ENCODE peak calls at places on chromosomes 11 and 22, in five cellular contexts. One of them, this sample, is unnamed.

GRCh38 chr11:82864268-82864667 is 36.0 kb downstream of the PRCP start:
- DNase-seq in right lobe of liver: peak; percentile 44
- DNase-seq in tibial artery: peak; percentile 81
- DNase-seq in heart right ventricle: peak; percentile 28
- DNase-seq in tibial nerve: peak; percentile 69
- DNase-seq in this sample: no peak

GRCh38 chr11:60917267-60917666 is 3.3 kb downstream of the TMEM109 start:
- DNase-seq in right lobe of liver: no peak
- DNase-seq in tibial artery: no peak
- DNase-seq in heart right ventricle: no peak
- DNase-seq in tibial nerve: no peak
- DNase-seq in this sample: no peak

GRCh38 chr11:71420455-71421241 is 27.5 kb downstream of the DHCR7 start:
- DNase-seq in right lobe of liver: no peak
- DNase-seq in tibial artery: no peak
- DNase-seq in heart right ventricle: no peak
- DNase-seq in tibial nerve: no peak
- DNase-seq in this sample: peak; percentile 41

GRCh38 chr22:22201185-22201924 is 43.2 kb upstream of the VPREB1 start:
- DNase-seq in right lobe of liver: no peak
- DNase-seq in tibial artery: no peak
- DNase-seq in heart right ventricle: peak; percentile 50
- DNase-seq in tibial nerve: no peak
- DNase-seq in this sample: no peak

GRCh38 chr11:85171648-85172257 is 455.4 kb downstream of the DLG2 start:
- DNase-seq in right lobe of liver: no peak
- DNase-seq in tibial artery: no peak
- DNase-seq in heart right ventricle: no peak
- DNase-seq in tibial nerve: no peak
- DNase-seq in this sample: no peak

GRCh38 chr22:33210129-33210784 is 152.1 kb upstream of the SYN3 start:
- DNase-seq in right lobe of liver: peak; percentile 18
- DNase-seq in tibial artery: no peak
- DNase-seq in heart right ventricle: no peak
- DNase-seq in tibial nerve: no peak
- DNase-seq in this sample: peak; percentile 22

GRCh38 chr22:39253427-39254070 is 8.8 kb upstream of the PDGFB start:
- DNase-seq in right lobe of liver: peak; percentile 60
- DNase-seq in tibial artery: peak; percentile 58
- DNase-seq in heart right ventricle: peak; percentile 71
- DNase-seq in tibial nerve: peak; percentile 45
- DNase-seq in this sample: no peak

GRCh38 chr11:17145972-17146371 is 61.8 kb downstream of the PIK3C2A start:
- DNase-seq in right lobe of liver: no peak
- DNase-seq in tibial artery: no peak
- DNase-seq in heart right ventricle: no peak
- DNase-seq in tibial nerve: no peak
- DNase-seq in this sample: no peak

GRCh38 chr11:126072141-126072741 is 9.6 kb upstream of the CDON start:
- DNase-seq in right lobe of liver: no peak
- DNase-seq in tibial artery: no peak
- DNase-seq in heart right ventricle: no peak
- DNase-seq in tibial nerve: no peak
- DNase-seq in this sample: no peak

GRCh38 chr22:41352058-41352457 is 29.7 kb upstream of the TEF start:
- DNase-seq in right lobe of liver: no peak
- DNase-seq in tibial artery: no peak
- DNase-seq in heart right ventricle: no peak
- DNase-seq in tibial nerve: no peak
- DNase-seq in this sample: no peak

GRCh38 chr11:70528794-70529580 is 130.7 kb downstream of the CTTN start:
- DNase-seq in right lobe of liver: peak; percentile 4
- DNase-seq in tibial artery: no peak
- DNase-seq in heart right ventricle: no peak
- DNase-seq in tibial nerve: no peak
- DNase-seq in this sample: no peak

GRCh38 chr11:29271616-29272015 is 745.2 kb downstream of the KCNA4 start:
- DNase-seq in right lobe of liver: no peak
- DNase-seq in tibial artery: no peak
- DNase-seq in heart right ventricle: no peak
- DNase-seq in tibial nerve: no peak
- DNase-seq in this sample: no peak

GRCh38 chr11:57324154-57324885 is 432 bp downstream of the TNKS1BP1 start:
- DNase-seq in right lobe of liver: peak; percentile 56
- DNase-seq in tibial artery: no peak
- DNase-seq in heart right ventricle: peak; percentile 54
- DNase-seq in tibial nerve: no peak
- DNase-seq in this sample: peak; percentile 49

GRCh38 chr11:72238040-72238450 is 5.9 kb downstream of the PHOX2A start:
- DNase-seq in right lobe of liver: no peak
- DNase-seq in tibial artery: no peak
- DNase-seq in heart right ventricle: no peak
- DNase-seq in tibial nerve: no peak
- DNase-seq in this sample: no peak

GRCh38 chr11:57762235-57762866 is 749 bp downstream of the CTNND1 start:
- DNase-seq in right lobe of liver: no peak
- DNase-seq in tibial artery: no peak
- DNase-seq in heart right ventricle: no peak
- DNase-seq in tibial nerve: no peak
- DNase-seq in this sample: no peak

GRCh38 chr11:59802639-59803176 is 7.9 kb downstream of the MRPL16 start:
- DNase-seq in right lobe of liver: no peak
- DNase-seq in tibial artery: no peak
- DNase-seq in heart right ventricle: no peak
- DNase-seq in tibial nerve: peak; percentile 79
- DNase-seq in this sample: no peak

GRCh38 chr11:69870772-69871171 is 51.6 kb upstream of the FGF3 start:
- DNase-seq in right lobe of liver: no peak
- DNase-seq in tibial artery: no peak
- DNase-seq in heart right ventricle: no peak
- DNase-seq in tibial nerve: no peak
- DNase-seq in this sample: no peak

GRCh38 chr22:17272511-17272991 is 53.3 kb upstream of the ADA2 start:
- DNase-seq in right lobe of liver: no peak
- DNase-seq in tibial artery: no peak
- DNase-seq in heart right ventricle: no peak
- DNase-seq in tibial nerve: no peak
- DNase-seq in this sample: no peak

GRCh38 chr11:134425816-134426536 is 13.9 kb upstream of the B3GAT1 start:
- DNase-seq in right lobe of liver: no peak
- DNase-seq in tibial artery: no peak
- DNase-seq in heart right ventricle: no peak
- DNase-seq in tibial nerve: no peak
- DNase-seq in this sample: no peak

GRCh38 chr11:91860661-91861060 is 364.0 kb upstream of the FAT3 start:
- DNase-seq in right lobe of liver: no peak
- DNase-seq in tibial artery: no peak
- DNase-seq in heart right ventricle: no peak
- DNase-seq in tibial nerve: no peak
- DNase-seq in this sample: no peak

GRCh38 chr22:50041361-50042065 is 16.6 kb downstream of the TTLL8 start:
- DNase-seq in right lobe of liver: no peak
- DNase-seq in tibial artery: no peak
- DNase-seq in heart right ventricle: no peak
- DNase-seq in tibial nerve: no peak
- DNase-seq in this sample: no peak

GRCh38 chr11:109680127-109680526 is 258.1 kb downstream of the C11orf87 start:
- DNase-seq in right lobe of liver: no peak
- DNase-seq in tibial artery: no peak
- DNase-seq in heart right ventricle: no peak
- DNase-seq in tibial nerve: no peak
- DNase-seq in this sample: no peak

GRCh38 chr22:30373331-30374325 is 13.6 kb downstream of the RNF215 start:
- DNase-seq in right lobe of liver: no peak
- DNase-seq in tibial artery: no peak
- DNase-seq in heart right ventricle: no peak
- DNase-seq in tibial nerve: no peak
- DNase-seq in this sample: no peak

GRCh38 chr11:27174026-27174425 is 133.4 kb downstream of the BBOX1 start:
- DNase-seq in right lobe of liver: no peak
- DNase-seq in tibial artery: no peak
- DNase-seq in heart right ventricle: no peak
- DNase-seq in tibial nerve: no peak
- DNase-seq in this sample: no peak

GRCh38 chr11:86346513-86346912 is 28.2 kb upstream of the CCDC81 start:
- DNase-seq in right lobe of liver: no peak
- DNase-seq in tibial artery: no peak
- DNase-seq in heart right ventricle: no peak
- DNase-seq in tibial nerve: no peak
- DNase-seq in this sample: no peak

GRCh38 chr11:76654310-76654851 is 16.2 kb downstream of the LRRC32 start:
- DNase-seq in right lobe of liver: no peak
- DNase-seq in tibial artery: peak; percentile 81
- DNase-seq in heart right ventricle: peak; percentile 58
- DNase-seq in tibial nerve: peak; percentile 38
- DNase-seq in this sample: no peak

GRCh38 chr11:65501005-65501529 is 2.2 kb downstream of the MALAT1 start:
- DNase-seq in right lobe of liver: no peak
- DNase-seq in tibial artery: no peak
- DNase-seq in heart right ventricle: no peak
- DNase-seq in tibial nerve: no peak
- DNase-seq in this sample: no peak

GRCh38 chr11:100675115-100675650 is 11.9 kb upstream of the ARHGAP42 start:
- DNase-seq in right lobe of liver: no peak
- DNase-seq in tibial artery: no peak
- DNase-seq in heart right ventricle: no peak
- DNase-seq in tibial nerve: no peak
- DNase-seq in this sample: no peak

GRCh38 chr11:19774329-19774728 is 61.7 kb downstream of the NAV2 start:
- DNase-seq in right lobe of liver: no peak
- DNase-seq in tibial artery: no peak
- DNase-seq in heart right ventricle: no peak
- DNase-seq in tibial nerve: no peak
- DNase-seq in this sample: no peak

GRCh38 chr11:13135385-13136271 is 126.5 kb downstream of the RASSF10 start:
- DNase-seq in right lobe of liver: no peak
- DNase-seq in tibial artery: no peak
- DNase-seq in heart right ventricle: no peak
- DNase-seq in tibial nerve: no peak
- DNase-seq in this sample: no peak

GRCh38 chr11:121105063-121105480 is 4.0 kb downstream of the TECTA start:
- DNase-seq in right lobe of liver: no peak
- DNase-seq in tibial artery: peak; percentile 59
- DNase-seq in heart right ventricle: peak; percentile 31
- DNase-seq in tibial nerve: peak; percentile 59
- DNase-seq in this sample: no peak

GRCh38 chr22:25364736-25365241 is 145.3 kb downstream of the CRYBB2 start:
- DNase-seq in right lobe of liver: peak; percentile 26
- DNase-seq in tibial artery: peak; percentile 18
- DNase-seq in heart right ventricle: no peak
- DNase-seq in tibial nerve: no peak
- DNase-seq in this sample: no peak

DNA sequence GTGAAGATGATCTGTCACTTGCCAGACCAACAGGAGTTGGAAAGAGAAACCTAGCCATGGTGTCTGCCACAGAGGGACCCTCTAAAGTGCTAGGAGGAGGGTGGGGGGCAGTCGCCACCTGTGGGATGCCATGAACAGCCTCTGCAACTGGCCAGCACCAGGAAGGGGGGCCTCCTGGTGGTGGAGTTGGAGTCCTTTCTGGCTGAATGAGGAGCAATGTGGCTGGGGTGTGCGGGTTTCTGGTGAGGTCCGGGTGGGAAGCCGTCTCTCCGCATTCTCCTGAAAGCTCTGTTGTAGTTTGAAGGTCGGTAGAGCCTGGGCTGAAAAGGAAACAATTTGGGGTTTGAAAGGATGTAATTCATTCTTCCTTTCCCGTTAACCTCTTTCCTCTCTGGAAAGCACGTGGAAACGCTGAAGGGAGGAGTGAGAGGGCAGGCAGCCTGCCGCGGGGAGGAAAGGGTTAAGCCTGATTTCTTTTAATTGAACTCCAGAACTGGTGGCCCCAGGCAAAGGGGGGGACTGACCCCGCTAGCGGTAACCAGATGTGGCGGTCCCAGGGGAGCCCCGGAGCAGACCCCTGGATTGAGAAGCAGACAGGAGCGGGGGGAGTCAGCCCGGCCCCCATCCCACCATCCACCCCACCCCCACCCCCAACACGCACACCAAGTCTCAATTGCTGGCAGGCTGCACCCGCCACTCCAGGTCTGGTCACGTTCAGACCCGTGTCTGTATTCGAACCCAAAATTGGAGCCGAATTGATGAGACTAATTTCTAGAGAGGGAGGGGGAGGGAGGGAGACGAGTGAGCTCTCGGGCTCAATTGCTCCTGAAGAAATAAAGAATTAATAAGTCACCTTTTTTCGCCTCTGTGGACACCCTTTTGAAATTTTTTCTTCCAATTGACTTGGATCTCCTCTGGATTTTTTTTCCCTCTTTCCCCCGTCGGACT is 1.8 kb upstream of the FLI1 start:
- DNase-seq in right lobe of liver: no peak
- DNase-seq in tibial artery: no peak
- DNase-seq in heart right ventricle: peak; percentile 17
- DNase-seq in tibial nerve: no peak
- DNase-seq in this sample: no peak
- TF ChIP-seq CTCF in right lobe of liver: no peak
- TF ChIP-seq CTCF in tibial artery: no peak
- TF ChIP-seq CTCF in heart right ventricle: no peak
- TF ChIP-seq CTCF in tibial nerve: no peak
- TF ChIP-seq CTCF in this sample: no peak

GRCh38 chr22:35842519-35842913 is 124.8 kb downstream of the APOL5 start:
- DNase-seq in right lobe of liver: no peak
- DNase-seq in tibial artery: no peak
- DNase-seq in heart right ventricle: no peak
- DNase-seq in tibial nerve: no peak
- DNase-seq in this sample: no peak

GRCh38 chr22:35841907-35842518 is 124.3 kb downstream of the APOL5 start:
- DNase-seq in right lobe of liver: no peak
- DNase-seq in tibial artery: no peak
- DNase-seq in heart right ventricle: no peak
- DNase-seq in tibial nerve: no peak
- DNase-seq in this sample: no peak

GRCh38 chr22:35844886-35845285 is 127.2 kb downstream of the APOL5 start:
- DNase-seq in right lobe of liver: no peak
- DNase-seq in tibial artery: no peak
- DNase-seq in heart right ventricle: no peak
- DNase-seq in tibial nerve: no peak
- DNase-seq in this sample: no peak

GRCh38 chr22:35839811-35840739 is 122.4 kb downstream of the APOL5 start:
- DNase-seq in right lobe of liver: peak; percentile 42
- DNase-seq in tibial artery: peak; percentile 83
- DNase-seq in heart right ventricle: peak; percentile 79
- DNase-seq in tibial nerve: peak; percentile 64
- DNase-seq in this sample: no peak

GRCh38 chr22:35842954-35843353 is 125.3 kb downstream of the APOL5 start:
- DNase-seq in right lobe of liver: peak; percentile 40
- DNase-seq in tibial artery: no peak
- DNase-seq in heart right ventricle: no peak
- DNase-seq in tibial nerve: no peak
- DNase-seq in this sample: no peak
- TF ChIP-seq CTCF in right lobe of liver: peak; percentile 70
- TF ChIP-seq CTCF in tibial artery: peak; percentile 42
- TF ChIP-seq CTCF in heart right ventricle: peak; percentile 40
- TF ChIP-seq CTCF in tibial nerve: no peak
- TF ChIP-seq CTCF in this sample: peak; percentile 31

GRCh38 chr22:29060251-29060650 is 1.4 kb downstream of the C22orf31 start:
- DNase-seq in right lobe of liver: no peak
- DNase-seq in tibial artery: no peak
- DNase-seq in heart right ventricle: no peak
- DNase-seq in tibial nerve: no peak
- DNase-seq in this sample: no peak
- TF ChIP-seq CTCF in right lobe of liver: no peak
- TF ChIP-seq CTCF in tibial artery: no peak
- TF ChIP-seq CTCF in heart right ventricle: no peak
- TF ChIP-seq CTCF in tibial nerve: no peak
- TF ChIP-seq CTCF in this sample: no peak

GRCh38 chr11:78798567-78799170 is 224.0 kb upstream of the NARS2 start:
- DNase-seq in right lobe of liver: peak; percentile 71
- DNase-seq in tibial artery: peak; percentile 75
- DNase-seq in heart right ventricle: peak; percentile 75
- DNase-seq in tibial nerve: peak; percentile 66
- DNase-seq in this sample: peak; percentile 27
- TF ChIP-seq CTCF in right lobe of liver: peak; percentile 70
- TF ChIP-seq CTCF in tibial artery: peak; percentile 62
- TF ChIP-seq CTCF in heart right ventricle: peak; percentile 87
- TF ChIP-seq CTCF in tibial nerve: peak; percentile 73
- TF ChIP-seq CTCF in this sample: peak; percentile 85